ENCODE peak calls at places on chromosome 22, in four cellular contexts. One of them, this sample, is unnamed.

GRCh38 chr22:38782402-38783094 is 11.4 kb downstream of the DNAL4 start:
- DNase-seq in HepG2: no peak
- DNase-seq in GM12878: no peak
- DNase-seq in H1: no peak
- DNase-seq in this sample: peak

GRCh38 chr22:41425704-41426365 is 20.8 kb downstream of the TOB2 start:
- DNase-seq in HepG2: no peak
- DNase-seq in GM12878: no peak
- DNase-seq in H1: no peak
- DNase-seq in this sample: no peak

GRCh38 chr22:21443057-21443734 is 24.0 kb upstream of the TMEM191C start:
- DNase-seq in HepG2: no peak
- DNase-seq in GM12878: no peak
- DNase-seq in H1: peak
- DNase-seq in this sample: no peak

GRCh38 chr22:39877079-39877682 is 16.4 kb downstream of the ENTHD1 start:
- DNase-seq in HepG2: no peak
- DNase-seq in GM12878: no peak
- DNase-seq in H1: no peak
- DNase-seq in this sample: no peak

GRCh38 chr22:18997306-18997924 is 61.3 kb upstream of the PRODH start:
- DNase-seq in HepG2: no peak
- DNase-seq in GM12878: no peak
- DNase-seq in H1: peak
- DNase-seq in this sample: no peak

GRCh38 chr22:20148414-20148813 is 2.4 kb downstream of the CCDC188 start:
- DNase-seq in HepG2: no peak
- DNase-seq in GM12878: no peak
- DNase-seq in H1: no peak
- DNase-seq in this sample: no peak

GRCh38 chr22:33821290-33821689 is 99.0 kb downstream of the LARGE1 start:
- DNase-seq in HepG2: no peak
- DNase-seq in GM12878: no peak
- DNase-seq in H1: no peak
- DNase-seq in this sample: no peak

GRCh38 chr22:38872831-38873248 is 824 bp upstream of the CBX6 start:
- DNase-seq in HepG2: no peak
- DNase-seq in GM12878: no peak
- DNase-seq in H1: peak
- DNase-seq in this sample: peak

GRCh38 chr22:50482107-50483074 is 1.0 kb downstream of the ADM2 start:
- DNase-seq in HepG2: no peak
- DNase-seq in GM12878: no peak
- DNase-seq in H1: peak
- DNase-seq in this sample: no peak

GRCh38 chr22:22735695-22736611 is 91.5 kb downstream of the GGTLC2 start:
- DNase-seq in HepG2: no peak
- DNase-seq in GM12878: no peak
- DNase-seq in H1: no peak
- DNase-seq in this sample: no peak

GRCh38 chr22:28000361-28000760 is 81.3 kb upstream of the PITPNB start:
- DNase-seq in HepG2: no peak
- DNase-seq in GM12878: no peak
- DNase-seq in H1: no peak
- DNase-seq in this sample: no peak

GRCh38 chr22:19821523-19822300 is 33.0 kb downstream of the GNB1L start:
- DNase-seq in HepG2: no peak
- DNase-seq in GM12878: no peak
- DNase-seq in H1: peak
- DNase-seq in this sample: no peak

GRCh38 chr22:49966716-49967332 is 6.3 kb downstream of the PIM3 start:
- DNase-seq in HepG2: peak
- DNase-seq in GM12878: no peak
- DNase-seq in H1: peak
- DNase-seq in this sample: peak

GRCh38 chr22:38069372-38070249 is 12.4 kb downstream of the PICK1 start:
- DNase-seq in HepG2: no peak
- DNase-seq in GM12878: no peak
- DNase-seq in H1: no peak
- DNase-seq in this sample: peak

GRCh38 chr22:47899894-47900293 is 1137.4 kb downstream of the TBC1D22A start:
- DNase-seq in HepG2: no peak
- DNase-seq in GM12878: no peak
- DNase-seq in H1: no peak
- DNase-seq in this sample: no peak

GRCh38 chr22:30861688-30862552 is 106.7 kb downstream of the MORC2 start:
- DNase-seq in HepG2: no peak
- DNase-seq in GM12878: no peak
- DNase-seq in H1: peak
- DNase-seq in this sample: no peak

GRCh38 chr22:23102776-23103175 is 32.5 kb downstream of the GNAZ start:
- DNase-seq in HepG2: no peak
- DNase-seq in GM12878: no peak
- DNase-seq in H1: no peak
- DNase-seq in this sample: no peak

GRCh38 chr22:29503811-29504372 is 23.9 kb downstream of the NEFH start:
- DNase-seq in HepG2: no peak
- DNase-seq in GM12878: no peak
- DNase-seq in H1: no peak
- DNase-seq in this sample: no peak

DNA sequence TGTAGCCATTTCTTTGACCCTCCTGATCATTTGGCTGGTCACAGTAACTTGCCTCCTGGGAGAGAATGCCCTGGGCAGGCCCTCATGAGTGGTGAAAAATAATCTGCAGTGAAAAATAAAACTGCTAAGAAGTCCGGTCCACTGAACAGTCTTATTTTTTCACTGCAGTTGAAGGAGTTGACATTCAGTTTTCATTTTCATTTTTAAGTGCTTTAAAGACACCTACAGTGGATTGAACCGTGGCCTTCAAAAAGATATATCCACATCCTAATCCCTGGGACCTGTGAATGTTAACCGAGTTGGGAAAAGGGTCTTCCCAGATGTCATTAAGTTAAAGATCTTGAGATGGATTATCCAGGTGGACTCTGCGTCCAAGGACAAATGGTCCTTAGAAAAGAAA is 153.6 kb upstream of the GRK3 start:
- DNase-seq in HepG2: no peak
- DNase-seq in GM12878: no peak
- DNase-seq in H1: no peak
- DNase-seq in this sample: no peak
- TF ChIP-seq HDAC6 in HepG2: no peak
- TF ChIP-seq HDAC6 in GM12878: no peak
- TF ChIP-seq HDAC6 in H1: no peak
- TF ChIP-seq HDAC6 in this sample: no peak

GRCh38 chr22:45638197-45638596 is 33.4 kb upstream of the ATXN10 start:
- DNase-seq in HepG2: no peak
- DNase-seq in GM12878: no peak
- DNase-seq in H1: no peak
- DNase-seq in this sample: no peak

GRCh38 chr22:45632791-45633515 is 38.7 kb upstream of the ATXN10 start:
- DNase-seq in HepG2: peak
- DNase-seq in GM12878: no peak
- DNase-seq in H1: no peak
- DNase-seq in this sample: no peak

GRCh38 chr22:45639747-45640102 is 31.9 kb upstream of the ATXN10 start:
- DNase-seq in HepG2: no peak
- DNase-seq in GM12878: no peak
- DNase-seq in H1: no peak
- DNase-seq in this sample: no peak

GRCh38 chr22:45638834-45639746 is 32.5 kb upstream of the ATXN10 start:
- DNase-seq in HepG2: peak
- DNase-seq in GM12878: no peak
- DNase-seq in H1: no peak
- DNase-seq in this sample: peak

GRCh38 chr22:45636668-45637067 is 35.0 kb upstream of the ATXN10 start:
- DNase-seq in HepG2: no peak
- DNase-seq in GM12878: no peak
- DNase-seq in H1: no peak
- DNase-seq in this sample: no peak
- TF ChIP-seq CREB1 in HepG2: no peak
- TF ChIP-seq CREB1 in GM12878: no peak
- TF ChIP-seq CREB1 in H1: no peak
- TF ChIP-seq CREB1 in this sample: no peak

DNA sequence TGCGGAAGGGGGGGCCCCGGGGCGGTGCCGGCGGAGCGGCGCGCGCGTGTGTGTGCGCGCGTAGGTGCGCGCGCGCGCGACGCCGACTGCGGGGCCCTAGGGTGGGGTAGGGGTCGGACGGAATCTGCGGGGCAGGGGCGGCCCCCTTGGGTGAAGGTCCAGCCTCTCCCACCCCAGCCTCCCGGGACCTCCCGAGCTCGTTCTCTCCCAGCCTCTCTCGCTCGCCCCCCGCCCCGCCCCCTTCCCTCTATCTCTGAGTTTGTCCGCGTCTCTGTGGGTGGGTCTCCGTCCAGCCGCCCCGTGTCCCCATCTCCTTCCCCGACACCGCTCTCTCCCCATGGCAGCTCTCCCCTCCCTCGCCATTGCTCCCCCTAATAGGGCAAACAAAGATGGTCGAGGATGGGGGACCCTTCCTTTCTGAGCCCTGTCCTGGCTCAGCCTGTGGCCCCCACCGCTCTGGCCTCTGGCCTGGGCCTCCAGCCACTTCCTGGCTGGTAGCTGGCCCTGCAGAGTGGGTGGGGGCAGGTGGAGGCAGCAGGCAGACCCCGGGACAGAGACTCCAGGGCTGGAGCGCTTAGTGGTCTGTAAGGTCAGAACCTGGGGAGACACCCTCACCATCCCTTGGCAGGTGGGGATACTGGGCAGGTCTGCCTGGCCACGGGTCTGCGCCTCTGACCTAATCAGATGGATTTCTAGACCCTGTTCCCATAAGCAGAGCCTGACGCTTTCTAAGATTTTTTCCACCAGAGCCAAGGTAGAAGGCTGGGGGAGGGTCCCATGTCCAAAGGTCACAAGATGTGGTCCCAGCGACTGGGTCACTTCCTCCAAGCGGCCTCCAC is 32.9 kb upstream of the PRR5 start:
- DNase-seq in HepG2: no peak
- DNase-seq in GM12878: no peak
- DNase-seq in H1: no peak
- DNase-seq in this sample: peak
- TF ChIP-seq EZH2 in HepG2: no peak
- TF ChIP-seq EZH2 in GM12878: no peak
- TF ChIP-seq EZH2 in H1: no peak
- TF ChIP-seq EZH2 in this sample: no peak

GRCh38 chr22:48938741-48939140 is 888.9 kb downstream of the BRD1 start:
- DNase-seq in HepG2: no peak
- DNase-seq in GM12878: no peak
- DNase-seq in H1: peak
- DNase-seq in this sample: no peak
- TF ChIP-seq HDAC6 in HepG2: no peak
- TF ChIP-seq HDAC6 in GM12878: no peak
- TF ChIP-seq HDAC6 in H1: no peak
- TF ChIP-seq HDAC6 in this sample: no peak

DNA sequence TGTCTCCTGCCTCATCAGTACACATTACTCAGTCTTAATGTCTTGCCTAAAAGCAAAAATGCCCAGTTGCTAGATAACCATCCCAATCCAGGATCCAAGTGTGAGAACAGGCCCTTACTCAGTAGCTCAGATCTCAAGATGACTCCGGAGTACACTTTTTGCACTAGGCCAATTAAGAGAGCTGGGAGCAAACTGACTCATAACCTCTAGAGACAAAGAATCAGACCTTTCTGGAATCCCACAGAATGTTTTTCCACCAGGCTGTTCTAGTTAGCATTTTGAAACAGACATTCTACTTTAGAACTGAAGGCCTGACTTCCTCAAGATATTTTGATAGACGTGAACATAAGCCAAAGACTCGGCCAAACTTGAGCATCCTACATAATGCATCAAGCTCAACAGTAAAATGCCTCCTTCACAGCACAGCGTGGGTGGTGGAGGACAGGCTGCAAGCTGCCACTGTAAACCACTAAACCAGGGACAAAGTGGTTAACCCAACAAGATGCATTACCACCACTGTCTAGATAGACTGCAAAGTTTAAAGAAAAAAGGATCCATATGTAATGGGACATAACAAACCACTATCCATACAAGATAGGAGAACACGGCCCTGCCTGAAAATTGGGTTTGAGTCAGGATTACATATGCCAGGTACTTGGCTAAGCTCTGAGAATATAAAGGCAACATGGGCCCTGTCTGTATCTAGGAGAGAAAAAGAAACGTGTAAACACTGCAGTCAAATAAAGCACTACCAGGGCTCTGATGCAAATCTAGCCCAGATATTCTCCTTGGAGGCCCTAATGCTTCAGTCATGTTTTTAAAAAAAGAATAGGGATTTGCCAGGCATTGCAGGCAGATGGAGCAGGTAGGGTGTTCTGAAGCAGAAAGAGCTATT is 48.3 kb downstream of the MYH9 start:
- DNase-seq in HepG2: no peak
- DNase-seq in GM12878: no peak
- DNase-seq in H1: no peak
- DNase-seq in this sample: no peak
- TF ChIP-seq CREB1 in HepG2: no peak
- TF ChIP-seq CREB1 in GM12878: no peak
- TF ChIP-seq CREB1 in H1: no peak
- TF ChIP-seq CREB1 in this sample: no peak

GRCh38 chr22:43554259-43554636 is 142.4 kb downstream of the MPPED1 start:
- DNase-seq in HepG2: no peak
- DNase-seq in GM12878: no peak
- DNase-seq in H1: no peak
- DNase-seq in this sample: no peak
- TF ChIP-seq EZH2 in HepG2: no peak
- TF ChIP-seq EZH2 in GM12878: no peak
- TF ChIP-seq EZH2 in H1: no peak
- TF ChIP-seq EZH2 in this sample: no peak

DNA sequence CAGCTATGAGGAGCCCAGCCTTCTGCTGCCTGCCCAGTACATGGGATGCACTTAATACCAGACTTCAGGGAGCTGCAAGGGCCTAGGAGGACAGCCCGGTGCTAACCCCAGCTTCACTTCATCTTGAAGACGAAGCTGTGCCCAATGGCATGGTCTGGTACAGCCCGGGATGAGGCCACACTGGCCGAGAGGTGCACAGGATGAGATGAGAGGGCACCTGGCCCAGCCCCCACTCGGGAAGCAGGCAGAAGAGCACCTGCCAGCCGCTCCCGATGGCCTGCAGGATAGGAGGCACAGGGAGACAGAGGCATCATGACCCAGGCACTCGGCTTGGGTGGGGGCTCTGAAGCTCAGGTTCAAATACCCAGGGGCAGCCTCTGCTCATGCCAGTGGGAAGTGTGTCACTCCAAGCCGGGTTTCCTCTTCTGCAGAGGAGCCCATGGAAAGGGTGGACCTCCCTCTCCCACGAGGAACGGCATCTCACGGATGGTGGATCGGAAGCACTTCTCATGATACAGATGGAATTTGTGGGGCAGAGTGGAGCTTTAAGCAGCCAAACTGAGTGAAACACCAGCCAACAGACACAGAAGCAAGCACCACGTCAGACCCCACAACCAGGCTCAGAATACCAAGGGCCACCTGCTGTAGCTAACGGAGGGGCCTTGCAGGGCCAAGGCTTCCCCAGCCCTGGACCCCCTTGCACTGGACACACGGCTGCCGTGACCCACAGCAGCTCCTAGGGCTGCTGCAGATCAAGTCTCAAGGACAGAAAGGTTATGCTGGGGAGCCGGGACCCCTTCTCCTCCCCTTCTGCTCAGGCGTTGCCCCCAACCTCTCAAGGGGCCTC is 875.2 kb downstream of the BRD1 start:
- DNase-seq in HepG2: no peak
- DNase-seq in GM12878: no peak
- DNase-seq in H1: peak
- DNase-seq in this sample: no peak
- TF ChIP-seq HDAC6 in HepG2: no peak
- TF ChIP-seq HDAC6 in GM12878: no peak
- TF ChIP-seq HDAC6 in H1: no peak
- TF ChIP-seq HDAC6 in this sample: no peak

GRCh38 chr22:26837784-26838520 is 180.6 kb downstream of the MIAT start:
- DNase-seq in HepG2: no peak
- DNase-seq in GM12878: no peak
- DNase-seq in H1: no peak
- DNase-seq in this sample: no peak
- TF ChIP-seq CREB1 in HepG2: no peak
- TF ChIP-seq CREB1 in GM12878: no peak
- TF ChIP-seq CREB1 in H1: no peak
- TF ChIP-seq CREB1 in this sample: no peak